ENCODE peak calls at places on chromosomes 4 and X, in seven cellular contexts. One of them, this sample, is unnamed.

GRCh38 chrX:154046262-154046771 is 26.6 kb upstream of the IRAK1 start:
- DNase-seq in pancreas: no peak
- DNase-seq in adrenal gland: peak; percentile 67
- DNase-seq in CD8-positive, alpha-beta memory T cell: no peak
- DNase-seq in left lung: no peak
- DNase-seq in thoracic aorta: no peak
- DNase-seq in psoas muscle: no peak
- DNase-seq in this sample: peak; percentile 25

GRCh38 chrX:87518504-87518903 is 902 bp downstream of the KLHL4 start:
- DNase-seq in pancreas: no peak
- DNase-seq in adrenal gland: no peak
- DNase-seq in CD8-positive, alpha-beta memory T cell: no peak
- DNase-seq in left lung: no peak
- DNase-seq in thoracic aorta: no peak
- DNase-seq in psoas muscle: no peak
- DNase-seq in this sample: no peak

GRCh38 chrX:148380614-148381561 is 119.5 kb upstream of the AFF2 start:
- DNase-seq in pancreas: no peak
- DNase-seq in adrenal gland: no peak
- DNase-seq in CD8-positive, alpha-beta memory T cell: peak; percentile 58
- DNase-seq in left lung: no peak
- DNase-seq in thoracic aorta: no peak
- DNase-seq in psoas muscle: no peak
- DNase-seq in this sample: no peak

GRCh38 chr4:183399166-183399565 is 45.3 kb upstream of the CDKN2AIP start:
- DNase-seq in pancreas: no peak
- DNase-seq in adrenal gland: no peak
- DNase-seq in CD8-positive, alpha-beta memory T cell: no peak
- DNase-seq in left lung: no peak
- DNase-seq in thoracic aorta: no peak
- DNase-seq in psoas muscle: no peak
- DNase-seq in this sample: no peak

GRCh38 chr4:176433983-176434382 is 114.2 kb downstream of the SPCS3 start:
- DNase-seq in pancreas: no peak
- DNase-seq in adrenal gland: no peak
- DNase-seq in CD8-positive, alpha-beta memory T cell: no peak
- DNase-seq in left lung: no peak
- DNase-seq in thoracic aorta: no peak
- DNase-seq in psoas muscle: no peak
- DNase-seq in this sample: no peak

GRCh38 chr4:107760281-107760947 is 40.4 kb upstream of the PAPSS1 start:
- DNase-seq in pancreas: peak; percentile 28
- DNase-seq in adrenal gland: no peak
- DNase-seq in CD8-positive, alpha-beta memory T cell: no peak
- DNase-seq in left lung: no peak
- DNase-seq in thoracic aorta: no peak
- DNase-seq in psoas muscle: no peak
- DNase-seq in this sample: peak; percentile 25

GRCh38 chr4:107719211-107719926 is 665 bp downstream of the PAPSS1 start:
- DNase-seq in pancreas: no peak
- DNase-seq in adrenal gland: peak; percentile 31
- DNase-seq in CD8-positive, alpha-beta memory T cell: no peak
- DNase-seq in left lung: no peak
- DNase-seq in thoracic aorta: no peak
- DNase-seq in psoas muscle: peak; percentile 55
- DNase-seq in this sample: no peak

GRCh38 chr4:11130195-11130975 is 298.3 kb downstream of the HS3ST1 start:
- DNase-seq in pancreas: no peak
- DNase-seq in adrenal gland: peak; percentile 30
- DNase-seq in CD8-positive, alpha-beta memory T cell: no peak
- DNase-seq in left lung: no peak
- DNase-seq in thoracic aorta: no peak
- DNase-seq in psoas muscle: no peak
- DNase-seq in this sample: no peak

GRCh38 chr4:104064650-104065577 is 345.1 kb upstream of the TACR3 start:
- DNase-seq in pancreas: peak; percentile 40
- DNase-seq in adrenal gland: peak; percentile 13
- DNase-seq in CD8-positive, alpha-beta memory T cell: no peak
- DNase-seq in left lung: no peak
- DNase-seq in thoracic aorta: no peak
- DNase-seq in psoas muscle: peak; percentile 43
- DNase-seq in this sample: peak; percentile 79

GRCh38 chr4:56434599-56435000 is 815 bp downstream of the PPAT start:
- DNase-seq in pancreas: no peak
- DNase-seq in adrenal gland: no peak
- DNase-seq in CD8-positive, alpha-beta memory T cell: no peak
- DNase-seq in left lung: no peak
- DNase-seq in thoracic aorta: no peak
- DNase-seq in psoas muscle: no peak
- DNase-seq in this sample: no peak

GRCh38 chrX:23890933-23891332 is 16.8 kb downstream of the APOO start:
- DNase-seq in pancreas: no peak
- DNase-seq in adrenal gland: no peak
- DNase-seq in CD8-positive, alpha-beta memory T cell: no peak
- DNase-seq in left lung: no peak
- DNase-seq in thoracic aorta: no peak
- DNase-seq in psoas muscle: no peak
- DNase-seq in this sample: no peak

GRCh38 chr4:177489847-177490246 is 47.6 kb upstream of the AGA start:
- DNase-seq in pancreas: no peak
- DNase-seq in adrenal gland: no peak
- DNase-seq in CD8-positive, alpha-beta memory T cell: no peak
- DNase-seq in left lung: no peak
- DNase-seq in thoracic aorta: no peak
- DNase-seq in psoas muscle: no peak
- DNase-seq in this sample: no peak

GRCh38 chr4:80540349-80540748 is 204.8 kb downstream of the CFAP299 start:
- DNase-seq in pancreas: no peak
- DNase-seq in adrenal gland: no peak
- DNase-seq in CD8-positive, alpha-beta memory T cell: no peak
- DNase-seq in left lung: no peak
- DNase-seq in thoracic aorta: no peak
- DNase-seq in psoas muscle: no peak
- DNase-seq in this sample: no peak

GRCh38 chr4:89243741-89244252 is 63.8 kb downstream of the GPRIN3 start:
- DNase-seq in pancreas: no peak
- DNase-seq in adrenal gland: no peak
- DNase-seq in CD8-positive, alpha-beta memory T cell: no peak
- DNase-seq in left lung: no peak
- DNase-seq in thoracic aorta: no peak
- DNase-seq in psoas muscle: no peak
- DNase-seq in this sample: no peak

GRCh38 chr4:158664806-158665205 is 6.9 kb downstream of the C4orf46 start:
- DNase-seq in pancreas: peak; percentile 18
- DNase-seq in adrenal gland: no peak
- DNase-seq in CD8-positive, alpha-beta memory T cell: no peak
- DNase-seq in left lung: peak; percentile 82
- DNase-seq in thoracic aorta: no peak
- DNase-seq in psoas muscle: no peak
- DNase-seq in this sample: no peak

GRCh38 chr4:26321326-26322276 is 787 bp downstream of the RBPJ start:
- DNase-seq in pancreas: peak; percentile 39
- DNase-seq in adrenal gland: peak; percentile 21
- DNase-seq in CD8-positive, alpha-beta memory T cell: peak; percentile 21
- DNase-seq in left lung: no peak
- DNase-seq in thoracic aorta: no peak
- DNase-seq in psoas muscle: peak; percentile 58
- DNase-seq in this sample: peak; percentile 56

GRCh38 chr4:26326791-26327190 is 6.0 kb downstream of the RBPJ start:
- DNase-seq in pancreas: no peak
- DNase-seq in adrenal gland: no peak
- DNase-seq in CD8-positive, alpha-beta memory T cell: no peak
- DNase-seq in left lung: no peak
- DNase-seq in thoracic aorta: no peak
- DNase-seq in psoas muscle: no peak
- DNase-seq in this sample: no peak

GRCh38 chr4:26322349-26322748 is 1.5 kb downstream of the RBPJ start:
- DNase-seq in pancreas: no peak
- DNase-seq in adrenal gland: no peak
- DNase-seq in CD8-positive, alpha-beta memory T cell: no peak
- DNase-seq in left lung: no peak
- DNase-seq in thoracic aorta: no peak
- DNase-seq in psoas muscle: no peak
- DNase-seq in this sample: no peak

GRCh38 chr4:26325191-26325590 is 4.4 kb downstream of the RBPJ start:
- DNase-seq in pancreas: no peak
- DNase-seq in adrenal gland: no peak
- DNase-seq in CD8-positive, alpha-beta memory T cell: peak; percentile 42
- DNase-seq in left lung: no peak
- DNase-seq in thoracic aorta: no peak
- DNase-seq in psoas muscle: no peak
- DNase-seq in this sample: no peak

GRCh38 chr4:26323807-26324206 is 3.0 kb downstream of the RBPJ start:
- DNase-seq in pancreas: no peak
- DNase-seq in adrenal gland: no peak
- DNase-seq in CD8-positive, alpha-beta memory T cell: no peak
- DNase-seq in left lung: no peak
- DNase-seq in thoracic aorta: no peak
- DNase-seq in psoas muscle: no peak
- DNase-seq in this sample: no peak
- H3K4me3 ChIP-seq in pancreas: no peak overlapping the region
- H3K4me3 ChIP-seq in adrenal gland: no peak overlapping the region
- H3K4me3 ChIP-seq in CD8-positive, alpha-beta memory T cell: no peak overlapping the region
- H3K4me3 ChIP-seq in left lung: no peak overlapping the region
- H3K4me3 ChIP-seq in thoracic aorta: no peak overlapping the region
- H3K4me3 ChIP-seq in psoas muscle: peak overlapping the region; percentile 3
- H3K4me3 ChIP-seq in this sample: no peak overlapping the region

GRCh38 chrX:77691916-77692315 is 94.1 kb downstream of the ATRX start:
- DNase-seq in pancreas: no peak
- DNase-seq in adrenal gland: no peak
- DNase-seq in CD8-positive, alpha-beta memory T cell: no peak
- DNase-seq in left lung: no peak
- DNase-seq in thoracic aorta: no peak
- DNase-seq in psoas muscle: no peak
- DNase-seq in this sample: no peak

GRCh38 chrX:77689376-77689775 is 96.6 kb downstream of the ATRX start:
- DNase-seq in pancreas: no peak
- DNase-seq in adrenal gland: no peak
- DNase-seq in CD8-positive, alpha-beta memory T cell: no peak
- DNase-seq in left lung: no peak
- DNase-seq in thoracic aorta: no peak
- DNase-seq in psoas muscle: no peak
- DNase-seq in this sample: no peak

GRCh38 chrX:77693594-77693993 is 92.4 kb downstream of the ATRX start:
- DNase-seq in pancreas: no peak
- DNase-seq in adrenal gland: no peak
- DNase-seq in CD8-positive, alpha-beta memory T cell: no peak
- DNase-seq in left lung: no peak
- DNase-seq in thoracic aorta: no peak
- DNase-seq in psoas muscle: no peak
- DNase-seq in this sample: no peak

GRCh38 chrX:77698242-77698641 is 87.8 kb downstream of the ATRX start:
- DNase-seq in pancreas: no peak
- DNase-seq in adrenal gland: no peak
- DNase-seq in CD8-positive, alpha-beta memory T cell: no peak
- DNase-seq in left lung: no peak
- DNase-seq in thoracic aorta: no peak
- DNase-seq in psoas muscle: no peak
- DNase-seq in this sample: no peak

DNA sequence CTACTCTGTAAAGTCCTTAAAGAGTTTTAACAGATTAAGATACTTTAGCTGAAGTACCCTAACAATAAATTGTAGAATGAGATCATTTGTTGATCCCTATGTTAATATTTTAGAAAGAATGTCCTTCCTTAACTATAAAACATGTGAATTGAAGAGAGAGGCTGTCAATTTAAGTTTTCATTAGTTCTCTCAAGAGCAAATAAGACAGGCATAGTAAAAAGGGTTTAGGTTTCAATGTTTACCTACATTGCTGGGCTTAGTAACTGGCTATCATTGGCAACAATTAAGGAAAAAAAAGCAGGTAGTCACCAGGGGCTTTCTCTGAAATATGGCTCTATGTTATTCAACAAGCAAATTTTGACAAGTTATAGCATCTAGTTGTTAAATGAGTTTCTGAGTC is 91.5 kb downstream of the ATRX start:
- DNase-seq in pancreas: no peak
- DNase-seq in adrenal gland: no peak
- DNase-seq in CD8-positive, alpha-beta memory T cell: no peak
- DNase-seq in left lung: no peak
- DNase-seq in thoracic aorta: no peak
- DNase-seq in psoas muscle: no peak
- DNase-seq in this sample: no peak
- H3K4me1 ChIP-seq in pancreas: no peaks in the 10 kb centered on the region
- H3K4me1 ChIP-seq in adrenal gland: no peaks in the 10 kb centered on the region
- H3K4me1 ChIP-seq in CD8-positive, alpha-beta memory T cell: no peaks in the 10 kb centered on the region
- H3K4me1 ChIP-seq in left lung: no peaks in the 10 kb centered on the region
- H3K4me1 ChIP-seq in thoracic aorta: peaks cover 5% of the 10 kb centered on the region
- H3K4me1 ChIP-seq in psoas muscle: no peaks in the 10 kb centered on the region
- H3K4me1 ChIP-seq in this sample: no peaks in the 10 kb centered on the region

GRCh38 chr4:186844059-186844681 is 120.5 kb upstream of the FAT1 start:
- DNase-seq in pancreas: no peak
- DNase-seq in adrenal gland: no peak
- DNase-seq in CD8-positive, alpha-beta memory T cell: no peak
- DNase-seq in left lung: no peak
- DNase-seq in thoracic aorta: no peak
- DNase-seq in psoas muscle: peak; percentile 49
- DNase-seq in this sample: no peak

GRCh38 chr4:186838295-186838694 is 114.6 kb upstream of the FAT1 start:
- DNase-seq in pancreas: no peak
- DNase-seq in adrenal gland: no peak
- DNase-seq in CD8-positive, alpha-beta memory T cell: no peak
- DNase-seq in left lung: no peak
- DNase-seq in thoracic aorta: no peak
- DNase-seq in psoas muscle: no peak
- DNase-seq in this sample: no peak

GRCh38 chr4:186840222-186840701 is 116.6 kb upstream of the FAT1 start:
- DNase-seq in pancreas: no peak
- DNase-seq in adrenal gland: no peak
- DNase-seq in CD8-positive, alpha-beta memory T cell: no peak
- DNase-seq in left lung: no peak
- DNase-seq in thoracic aorta: no peak
- DNase-seq in psoas muscle: peak; percentile 79
- DNase-seq in this sample: no peak

GRCh38 chr4:186840771-186841301 is 117.2 kb upstream of the FAT1 start:
- DNase-seq in pancreas: no peak
- DNase-seq in adrenal gland: no peak
- DNase-seq in CD8-positive, alpha-beta memory T cell: no peak
- DNase-seq in left lung: no peak
- DNase-seq in thoracic aorta: no peak
- DNase-seq in psoas muscle: peak; percentile 64
- DNase-seq in this sample: no peak

GRCh38 chr4:186839122-186840037 is 115.7 kb upstream of the FAT1 start:
- DNase-seq in pancreas: no peak
- DNase-seq in adrenal gland: no peak
- DNase-seq in CD8-positive, alpha-beta memory T cell: no peak
- DNase-seq in left lung: no peak
- DNase-seq in thoracic aorta: no peak
- DNase-seq in psoas muscle: peak; percentile 58
- DNase-seq in this sample: no peak
- H3K4me3 ChIP-seq in pancreas: no peak overlapping the region
- H3K4me3 ChIP-seq in adrenal gland: no peak overlapping the region
- H3K4me3 ChIP-seq in CD8-positive, alpha-beta memory T cell: no peak overlapping the region
- H3K4me3 ChIP-seq in left lung: no peak overlapping the region
- H3K4me3 ChIP-seq in thoracic aorta: peak overlapping the region; percentile 74
- H3K4me3 ChIP-seq in psoas muscle: peak overlapping the region; percentile 28
- H3K4me3 ChIP-seq in this sample: no peak overlapping the region

DNA sequence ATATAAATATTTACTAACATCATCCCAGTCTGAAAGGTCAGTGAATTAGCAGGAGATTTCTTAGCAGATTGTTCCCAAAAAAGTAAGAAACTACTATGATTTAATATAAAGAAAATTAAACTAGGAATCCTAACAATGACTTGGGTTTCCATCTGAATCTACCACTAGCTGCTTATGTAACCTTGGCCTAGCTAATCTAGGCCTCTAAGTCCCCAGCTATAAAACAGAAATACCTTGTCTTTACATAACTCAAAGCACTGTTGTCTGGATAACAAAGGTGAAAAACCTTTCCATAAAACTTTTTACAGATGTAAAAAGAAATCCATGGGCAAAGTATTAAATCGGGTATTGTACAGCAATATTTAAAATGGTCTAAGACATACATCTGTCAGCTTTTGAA is 3.0 kb downstream of the FBXL5 start:
- DNase-seq in pancreas: no peak
- DNase-seq in adrenal gland: no peak
- DNase-seq in CD8-positive, alpha-beta memory T cell: no peak
- DNase-seq in left lung: no peak
- DNase-seq in thoracic aorta: no peak
- DNase-seq in psoas muscle: no peak
- DNase-seq in this sample: no peak
- H3K4me1 ChIP-seq in pancreas: peaks cover 21% of the 10 kb centered on the region
- H3K4me1 ChIP-seq in adrenal gland: peaks cover 43% of the 10 kb centered on the region
- H3K4me1 ChIP-seq in CD8-positive, alpha-beta memory T cell: peaks cover 71% of the 10 kb centered on the region
- H3K4me1 ChIP-seq in left lung: peaks cover 87% of the 10 kb centered on the region
- H3K4me1 ChIP-seq in thoracic aorta: peaks cover 75% of the 10 kb centered on the region
- H3K4me1 ChIP-seq in psoas muscle: peaks cover 59% of the 10 kb centered on the region
- H3K4me1 ChIP-seq in this sample: peaks cover 8% of the 10 kb centered on the region